ENCODE peak calls at places on chromosomes 16 and 17, in eight cellular contexts. G is CD4-positive, CD25-positive, alpha-beta regulatory T cell; A is uterus; B is effector memory CD4-positive, alpha-beta T cell; E is AG04450; X is CD4-positive, alpha-beta T cell; L is thoracic aorta; R is ovary. H is an unnamed sample. For H3K27me3, the result is how much of the 10 kb centered on the place peaks cover.

GRCh38 chr17:56908061-56908542 is 5.7 kb downstream of the TRIM25 start:
- DNase-seq in G (no peak), A (no peak), B (no peak), E (no peak), X (peak), L (no peak), R (no peak), H (peak)

GRCh38 chr16:6106061-6106460 is 1008.5 kb upstream of the EEF2KMT start:
- DNase-seq in G (no peak), A (no peak), B (no peak), E (no peak), X (no peak), L (no peak), R (no peak), H (no peak)

GRCh38 chr17:29642171-29642611 is 19.5 kb upstream of the CORO6 start:
- DNase-seq in G (no peak), A (no peak), B (no peak), E (no peak), X (no peak), L (no peak), R (no peak), H (no peak)

GRCh38 chr17:20271016-20271610 is 196.2 kb downstream of the LGALS9B start:
- DNase-seq in G (peak), A (no peak), B (no peak), E (no peak), X (no peak), L (no peak), R (no peak), H (no peak)

GRCh38 chr16:11417487-11417886 is 72.2 kb downstream of the RMI2 start:
- DNase-seq in G (no peak), A (no peak), B (no peak), E (no peak), X (no peak), L (no peak), R (no peak), H (no peak)

GRCh38 chr16:30660424-30661251 is 2.4 kb downstream of the FBRS start:
- DNase-seq in G (peak), A (no peak), B (peak), E (no peak), X (peak), L (no peak), R (no peak), H (no peak)

GRCh38 chr17:27976331-27976730 is 66.1 kb upstream of the NLK start:
- DNase-seq in G (no peak), A (no peak), B (no peak), E (no peak), X (no peak), L (no peak), R (no peak), H (no peak)

GRCh38 chr16:48877946-48878345 is 268.0 kb upstream of the N4BP1 start:
- DNase-seq in G (no peak), A (no peak), B (no peak), E (no peak), X (no peak), L (no peak), R (no peak), H (no peak)

GRCh38 chr17:79389896-79390295 is 221.0 kb downstream of the RBFOX3 start:
- DNase-seq in G (no peak), A (no peak), B (no peak), E (no peak), X (no peak), L (no peak), R (no peak), H (no peak)

GRCh38 chr17:79392598-79392997 is 218.3 kb downstream of the RBFOX3 start:
- DNase-seq in G (no peak), A (no peak), B (no peak), E (no peak), X (no peak), L (no peak), R (no peak), H (no peak)

GRCh38 chr17:79391808-79392233 is 219.0 kb downstream of the RBFOX3 start:
- DNase-seq in G (peak), A (peak), B (peak), E (peak), X (peak), L (peak), R (peak), H (peak)

GRCh38 chr17:79393358-79394038 is 217.4 kb downstream of the RBFOX3 start:
- DNase-seq in G (peak), A (peak), B (peak), E (peak), X (peak), L (peak), R (peak), H (peak)

GRCh38 chr17:79391376-79391775 is 219.5 kb downstream of the RBFOX3 start:
- DNase-seq in G (no peak), A (no peak), B (no peak), E (no peak), X (no peak), L (no peak), R (no peak), H (no peak)
- H3K27me3 ChIP-seq in G (under half), A (under half), B (under half), E (under half), X (under half), L (under half), R (under half), H (under half)

GRCh38 chr16:88476203-88476602 is 23.1 kb downstream of the ZFPM1 start:
- DNase-seq in G (no peak), A (no peak), B (no peak), E (no peak), X (no peak), L (no peak), R (no peak), H (no peak)

GRCh38 chr16:88472637-88473205 is 19.6 kb downstream of the ZFPM1 start:
- DNase-seq in G (no peak), A (peak), B (no peak), E (no peak), X (no peak), L (no peak), R (no peak), H (no peak)

GRCh38 chr16:88475037-88475436 is 22.0 kb downstream of the ZFPM1 start:
- DNase-seq in G (no peak), A (no peak), B (no peak), E (no peak), X (no peak), L (no peak), R (no peak), H (no peak)

GRCh38 chr16:88472042-88472441 is 19.0 kb downstream of the ZFPM1 start:
- DNase-seq in G (no peak), A (no peak), B (no peak), E (no peak), X (no peak), L (no peak), R (no peak), H (no peak)

GRCh38 chr16:88473666-88474534 is 20.8 kb downstream of the ZFPM1 start:
- DNase-seq in G (no peak), A (peak), B (no peak), E (peak), X (no peak), L (no peak), R (peak), H (peak)
- H3K27ac ChIP-seq in G (no peak), A (peak), B (no peak), E (peak), X (no peak), L (peak), R (no peak), H (no peak)

GRCh38 chr17:83124871-83125514 is 45.6 kb downstream of the METRNL start:
- DNase-seq in G (no peak), A (no peak), B (peak), E (no peak), X (no peak), L (no peak), R (peak), H (peak)
- H3K27me3 ChIP-seq in G (under half), A (under half), B (under half), E (under half), X (under half), L (under half), R (under half), H (under half)

DNA sequence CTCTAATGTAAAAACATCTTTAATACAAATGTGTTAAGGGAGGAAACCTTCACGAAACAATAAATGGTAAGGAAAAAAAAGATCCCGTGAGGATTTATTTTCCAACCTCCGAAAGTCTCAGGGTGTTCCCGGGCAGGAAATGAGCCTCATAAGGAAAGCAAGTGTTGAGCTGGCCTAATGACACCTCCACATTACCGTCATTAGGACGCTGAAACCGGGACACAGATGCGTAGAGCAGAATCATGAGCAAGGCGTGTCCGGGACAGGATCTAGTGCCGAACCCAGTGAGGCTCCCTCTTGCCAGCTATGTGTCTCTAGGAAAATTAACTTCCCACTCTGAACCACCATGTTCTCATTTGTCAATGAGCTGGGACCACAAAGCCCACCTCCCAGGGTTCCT is 22.7 kb upstream of the CYTH1 start:
- DNase-seq in G (no peak), A (no peak), B (no peak), E (no peak), X (no peak), L (no peak), R (no peak), H (no peak)
- H3K27ac ChIP-seq in G (peak), A (peak), B (peak), E (no peak), X (no peak), L (no peak), R (no peak), H (no peak)

DNA sequence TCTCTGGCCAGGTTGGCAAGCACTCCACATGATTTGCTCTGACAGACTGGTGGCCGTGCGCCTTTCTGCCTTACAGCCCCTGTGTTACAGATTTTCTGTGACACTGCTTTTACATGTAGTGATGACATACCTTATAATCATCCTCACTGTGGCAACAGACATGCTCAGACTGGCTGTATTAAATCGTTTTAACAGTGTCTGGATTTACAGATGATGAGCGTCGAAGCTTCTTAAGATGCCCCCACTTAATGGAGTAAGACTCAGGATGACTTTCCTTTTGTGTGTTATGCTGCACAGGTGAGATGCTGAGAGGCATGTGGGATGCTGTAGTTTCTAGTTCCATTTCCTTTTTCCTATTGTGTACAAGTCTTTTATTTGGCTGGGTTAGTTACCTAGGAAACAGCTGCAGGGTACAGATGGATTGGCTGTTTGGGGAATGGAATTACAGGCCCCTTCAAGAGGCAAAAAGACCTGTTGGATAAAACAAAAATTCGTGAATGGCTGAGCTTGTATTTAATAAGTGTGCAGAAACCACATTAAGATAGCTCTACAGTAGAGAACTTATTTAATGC is 20.9 kb upstream of the VWA3A start:
- DNase-seq in G (no peak), A (no peak), B (no peak), E (no peak), X (no peak), L (no peak), R (no peak), H (no peak)
- H3K27me3 ChIP-seq in G (under half), A (under half), B (under half), E (under half), X (under half), L (under half), R (under half), H (under half)

DNA sequence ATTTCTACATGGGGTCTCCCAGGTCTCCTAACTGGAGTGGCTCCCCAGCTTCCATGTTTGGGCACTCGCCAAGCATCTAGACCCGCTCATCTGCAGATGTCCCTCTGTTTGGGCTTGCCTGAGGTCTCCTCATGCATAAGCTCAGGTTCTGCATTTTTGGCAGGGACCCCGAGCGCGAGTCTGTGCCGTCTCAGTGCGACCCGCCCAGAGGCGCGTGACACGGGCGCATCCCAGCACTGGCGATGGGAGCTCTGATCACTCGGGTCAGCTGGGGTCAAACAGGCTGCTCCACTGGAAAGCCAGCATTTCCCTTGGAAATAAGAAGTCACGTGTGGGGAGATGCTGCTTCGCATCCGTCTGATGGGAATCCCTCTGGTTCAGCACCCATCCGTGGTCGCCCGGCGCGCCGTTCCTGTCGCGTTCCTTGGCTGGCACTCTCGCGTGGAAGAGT is 56.9 kb upstream of the FASN start:
- DNase-seq in G (no peak), A (no peak), B (no peak), E (no peak), X (no peak), L (no peak), R (no peak), H (no peak)
- H3K27ac ChIP-seq in G (no peak), A (no peak), B (no peak), E (no peak), X (no peak), L (no peak), R (no peak), H (no peak)

GRCh38 chr17:79148584-79148983 is 74.0 kb downstream of the ENGASE start:
- DNase-seq in G (no peak), A (no peak), B (no peak), E (no peak), X (no peak), L (no peak), R (no peak), H (no peak)
- H3K27me3 ChIP-seq in G (under half), A (under half), B (under half), E (under half), X (under half), L (under half), R (under half), H (under half)

DNA sequence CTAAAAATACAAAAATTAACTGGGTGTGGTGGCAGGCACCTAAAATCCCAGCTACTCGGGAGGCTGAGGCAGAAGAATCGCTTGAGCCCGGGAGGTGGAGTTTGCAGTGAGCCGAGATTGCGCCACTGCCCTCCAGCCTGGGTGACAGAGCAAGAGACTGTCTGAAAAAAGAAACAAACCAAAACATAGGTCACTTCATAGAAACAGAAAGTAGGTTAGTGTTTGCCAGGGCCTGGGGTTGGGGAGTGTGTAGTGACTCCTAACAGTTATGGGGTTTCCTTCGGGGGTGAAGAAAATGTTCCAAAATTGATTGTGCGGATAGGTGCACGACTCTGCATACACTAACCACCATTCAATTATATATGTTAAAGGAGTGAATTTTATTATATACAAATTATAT is 59.2 kb downstream of the ATP2C2 start:
- DNase-seq in G (no peak), A (no peak), B (no peak), E (no peak), X (no peak), L (no peak), R (no peak), H (no peak)
- H3K27ac ChIP-seq in G (no peak), A (no peak), B (no peak), E (no peak), X (no peak), L (no peak), R (no peak), H (no peak)

GRCh38 chr17:79615446-79615845 is 4.6 kb upstream of the RBFOX3 start:
- DNase-seq in G (no peak), A (no peak), B (no peak), E (no peak), X (no peak), L (no peak), R (no peak), H (no peak)

GRCh38 chr17:79613195-79613517 is 2.3 kb upstream of the RBFOX3 start:
- DNase-seq in G (no peak), A (no peak), B (no peak), E (no peak), X (no peak), L (no peak), R (no peak), H (no peak)

GRCh38 chr17:79614248-79614647 is 3.4 kb upstream of the RBFOX3 start:
- DNase-seq in G (no peak), A (no peak), B (no peak), E (no peak), X (no peak), L (no peak), R (no peak), H (no peak)

GRCh38 chr17:79610151-79610645 is 653 bp downstream of the RBFOX3 start:
- DNase-seq in G (no peak), A (no peak), B (no peak), E (no peak), X (no peak), L (no peak), R (no peak), H (no peak)

GRCh38 chr17:79612468-79613194 is 1.8 kb upstream of the RBFOX3 start:
- DNase-seq in G (no peak), A (no peak), B (no peak), E (no peak), X (peak), L (no peak), R (no peak), H (no peak)
- H3K27me3 ChIP-seq in G (under half), A (under half), B (under half), E (under half), X (under half), L (under half), R (under half), H (under half)

GRCh38 chr17:62937636-62938035 is 28.4 kb upstream of the TANC2 start:
- DNase-seq in G (no peak), A (no peak), B (no peak), E (no peak), X (no peak), L (no peak), R (no peak), H (no peak)

GRCh38 chr17:62929320-62929719 is 36.7 kb upstream of the TANC2 start:
- DNase-seq in G (no peak), A (no peak), B (no peak), E (no peak), X (no peak), L (no peak), R (no peak), H (no peak)

GRCh38 chr17:62931101-62931500 is 34.9 kb upstream of the TANC2 start:
- DNase-seq in G (no peak), A (no peak), B (no peak), E (no peak), X (no peak), L (no peak), R (no peak), H (no peak)

GRCh38 chr17:62935481-62935880 is 30.6 kb upstream of the TANC2 start:
- DNase-seq in G (no peak), A (no peak), B (no peak), E (no peak), X (no peak), L (no peak), R (no peak), H (no peak)

DNA sequence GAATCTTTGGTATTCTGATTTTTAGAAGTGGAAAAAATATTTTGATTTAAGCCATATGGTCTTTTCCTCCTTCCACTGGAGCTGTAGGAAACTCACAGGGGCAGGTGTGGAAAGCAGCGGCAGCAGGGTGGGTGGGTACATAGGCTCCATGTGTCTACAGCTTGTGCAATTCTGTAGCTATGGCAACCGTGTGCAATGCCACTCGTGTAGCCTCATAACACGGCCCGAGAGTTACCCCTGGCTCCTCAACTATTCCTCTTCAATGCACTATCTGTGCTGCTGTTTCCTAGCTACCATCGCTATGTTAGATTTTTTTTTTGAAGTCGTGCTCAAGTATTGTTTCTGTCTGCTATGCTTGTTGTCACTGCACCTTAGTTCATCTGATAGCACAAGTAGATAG is 32.0 kb upstream of the TANC2 start:
- DNase-seq in G (no peak), A (no peak), B (no peak), E (no peak), X (no peak), L (no peak), R (no peak), H (no peak)
- H3K27ac ChIP-seq in G (no peak), A (no peak), B (no peak), E (no peak), X (no peak), L (no peak), R (no peak), H (no peak)

H was measured in psoas muscle.